ENCODE peak calls at places on chromosomes 3 and 15, in seven cellular contexts. Q, X, R, T, U, D and S are unnamed samples.

GRCh38 chr3:173138031-173138430 is 3.0 kb downstream of the SPATA16 start:
- DNase-seq in U (no peak), T (no peak), R (no peak), D (no peak), Q (no peak), X (no peak), S (no peak)

GRCh38 chr3:48504051-48504946 is at the start of gene SHISA5:
- DNase-seq in R (peak), Q (no peak), T (peak), X (peak), U (peak), D (peak), S (no peak)

GRCh38 chr15:33278816-33279612 is 31.8 kb upstream of the RYR3 start:
- DNase-seq in D (no peak), X (no peak), R (no peak), Q (no peak), U (peak), T (no peak), S (peak)

GRCh38 chr3:12158387-12159226 is at the start of gene TIMP4:
- DNase-seq in T (no peak), X (peak), D (no peak), Q (peak), R (no peak), U (peak), S (no peak)

GRCh38 chr3:47850062-47850802 is 47.3 kb downstream of the DHX30 start:
- DNase-seq in U (peak), T (no peak), Q (no peak), D (no peak), X (no peak), R (no peak), S (no peak)

GRCh38 chr3:126577256-126577655 is 18.5 kb upstream of the C3orf22 start:
- DNase-seq in R (no peak), D (no peak), Q (no peak), X (no peak), U (no peak), T (no peak), S (no peak)

GRCh38 chr3:127735767-127736693 is 63.3 kb downstream of the ABTB1 start:
- DNase-seq in X (no peak), T (no peak), R (no peak), U (peak), D (no peak), Q (peak), S (peak)

GRCh38 chr3:169323580-169324453 is 339.7 kb downstream of the MECOM start:
- DNase-seq in R (no peak), X (no peak), D (no peak), T (no peak), U (peak), Q (no peak), S (peak)

GRCh38 chr3:73141531-73141930 is 80.1 kb downstream of the EBLN2 start:
- DNase-seq in T (no peak), X (peak), Q (no peak), U (no peak), R (no peak), D (no peak), S (no peak)

GRCh38 chr15:68371851-68372250 is 60.1 kb downstream of the ITGA11 start:
- DNase-seq in R (no peak), Q (no peak), U (no peak), D (no peak), T (no peak), X (peak), S (no peak)

GRCh38 chr3:165874663-165875489 is 37.7 kb upstream of the BCHE start:
- DNase-seq in X (no peak), R (no peak), Q (no peak), D (no peak), T (no peak), U (no peak), S (no peak)

GRCh38 chr3:32154180-32154579 is 47.8 kb downstream of the GPD1L start:
- DNase-seq in X (no peak), D (no peak), R (no peak), Q (no peak), T (no peak), U (no peak), S (no peak)

GRCh38 chr3:95705786-95706418 is 1108.5 kb upstream of the EPHA6 start:
- DNase-seq in R (no peak), D (no peak), Q (no peak), X (no peak), U (no peak), T (peak), S (no peak)

GRCh38 chr3:154753101-154753500 is 323.1 kb upstream of the GPR149 start:
- DNase-seq in U (no peak), R (no peak), D (no peak), Q (no peak), X (no peak), T (no peak), S (no peak)

GRCh38 chr15:97479957-97480356 is 480.5 kb upstream of the ARRDC4 start:
- DNase-seq in U (no peak), Q (no peak), D (no peak), X (no peak), T (no peak), R (no peak), S (no peak)

GRCh38 chr15:101409621-101410020 is 79.9 kb downstream of the PCSK6 start:
- DNase-seq in X (no peak), Q (no peak), D (no peak), T (no peak), R (no peak), U (no peak), S (no peak)

GRCh38 chr3:37291275-37291700 is 116.9 kb upstream of the LRRFIP2 start:
- DNase-seq in U (peak), R (no peak), Q (no peak), X (no peak), D (no peak), T (no peak), S (peak)

GRCh38 chr3:133137042-133137393 is 98.8 kb downstream of the TMEM108 start:
- DNase-seq in U (no peak), X (no peak), Q (no peak), D (no peak), R (no peak), T (no peak), S (no peak)

GRCh38 chr3:106811376-106811775 is 565.9 kb upstream of the CCDC54 start:
- DNase-seq in X (no peak), R (no peak), Q (no peak), U (peak), D (no peak), T (no peak), S (peak)

GRCh38 chr3:157921767-157922166 is 184.5 kb downstream of the SHOX2 start:
- DNase-seq in Q (no peak), R (no peak), T (no peak), X (no peak), D (no peak), U (no peak), S (no peak)

GRCh38 chr3:52679139-52679538 is 6.6 kb downstream of the PBRM1 start:
- DNase-seq in T (no peak), Q (no peak), D (no peak), R (no peak), U (peak), X (no peak), S (no peak)

GRCh38 chr3:13537926-13538325 is 11.0 kb upstream of the FBLN2 start:
- DNase-seq in X (peak), Q (peak), T (no peak), R (no peak), D (no peak), U (peak), S (peak)

GRCh38 chr3:56064684-56065083 is 403.6 kb downstream of the ERC2 start:
- DNase-seq in R (no peak), Q (no peak), X (no peak), T (no peak), U (no peak), D (no peak), S (no peak)

GRCh38 chr3:15535757-15536156 is 14.3 kb upstream of the COLQ start:
- DNase-seq in D (peak), U (no peak), T (peak), X (no peak), R (peak), Q (no peak), S (no peak)

GRCh38 chr15:63491116-63491817 is 13.1 kb upstream of the USP3 start:
- DNase-seq in D (no peak), Q (peak), T (no peak), R (no peak), U (no peak), X (no peak), S (no peak)

GRCh38 chr3:72997421-72997961 is 880 bp downstream of the PPP4R2 start:
- DNase-seq in U (peak), D (peak), Q (no peak), T (peak), R (peak), X (no peak), S (no peak)

GRCh38 chr3:182258538-182259177 is 534.6 kb upstream of the ATP11B start:
- DNase-seq in U (peak), R (no peak), Q (no peak), T (no peak), D (no peak), X (no peak), S (no peak)

GRCh38 chr15:87739866-87740265 is 516.7 kb downstream of the NTRK3 start:
- DNase-seq in R (no peak), X (no peak), U (no peak), T (no peak), Q (no peak), D (no peak), S (no peak)